ENCODE peak calls at places on chromosomes 12 and 14, in five cellular contexts. V is Karpas-422, O is endodermal cell, C is heart left ventricle, G is pancreas. F is an unnamed sample.

GRCh38 chr14:78356406-78356805 is 186.2 kb downstream of the NRXN3 start:
- DNase-seq in V (no peak), O (no peak), C (no peak), G (no peak), F (no peak)

GRCh38 chr12:108914031-108914630 is 34.2 kb downstream of the DAO start:
- DNase-seq in V (no peak), O (no peak), C (no peak), G (no peak), F (no peak)

GRCh38 chr12:82835217-82835616 is 148.5 kb downstream of the TMTC2 start:
- DNase-seq in V (no peak), O (no peak), C (no peak), G (no peak), F (no peak)

GRCh38 chr12:91792597-91792996 is 353.0 kb downstream of the BTG1 start:
- DNase-seq in V (no peak), O (no peak), C (no peak), G (no peak), F (no peak)

GRCh38 chr12:59850268-59850667 is 254.4 kb downstream of the SLC16A7 start:
- DNase-seq in V (no peak), O (no peak), C (no peak), G (no peak), F (no peak)

GRCh38 chr12:121238604-121239334 is 28.8 kb downstream of the P2RX4 start:
- DNase-seq in V (no peak), O (peak), C (no peak), G (no peak), F (no peak)

GRCh38 chr12:1083888-1084262 is 92.9 kb downstream of the ERC1 start:
- DNase-seq in V (peak), O (no peak), C (no peak), G (no peak), F (peak)

GRCh38 chr12:6226701-6227096 is 26.5 kb downstream of the CD9 start:
- DNase-seq in V (no peak), O (no peak), C (peak), G (no peak), F (no peak)

GRCh38 chr14:69484444-69485113 is at the start of gene PLEKHD1:
- DNase-seq in V (no peak), O (peak), C (no peak), G (peak), F (peak)

GRCh38 chr14:34052658-34053014 is 101.8 kb upstream of the EGLN3 start:
- DNase-seq in V (no peak), O (peak), C (no peak), G (no peak), F (peak)

GRCh38 chr12:39188689-39189088 is 254.2 kb downstream of the KIF21A start:
- DNase-seq in V (no peak), O (no peak), C (no peak), G (no peak), F (no peak)

GRCh38 chr12:97368462-97369150 is 94.0 kb upstream of the RMST start:
- DNase-seq in V (no peak), O (peak), C (no peak), G (no peak), F (peak)

GRCh38 chr14:102496955-102497744 is 12.4 kb downstream of the ANKRD9 start:
- DNase-seq in V (no peak), O (no peak), C (no peak), G (no peak), F (no peak)

GRCh38 chr14:63204407-63205280 is at the start of gene RHOJ:
- DNase-seq in V (no peak), O (peak), C (peak), G (no peak), F (no peak)

GRCh38 chr12:113873741-113874140 is 92.4 kb downstream of the RBM19 start:
- DNase-seq in V (no peak), O (no peak), C (no peak), G (no peak), F (no peak)

GRCh38 chr12:60863421-60863820 is 1267.6 kb downstream of the SLC16A7 start:
- DNase-seq in V (no peak), O (no peak), C (no peak), G (no peak), F (no peak)

GRCh38 chr12:66823857-66824570 is 145.1 kb upstream of the GRIP1 start:
- DNase-seq in V (no peak), O (no peak), C (no peak), G (no peak), F (no peak)

GRCh38 chr12:70854138-70854537 is 66.4 kb downstream of the PTPRR start:
- DNase-seq in V (no peak), O (no peak), C (no peak), G (no peak), F (no peak)

GRCh38 chr12:75722714-75723200 is 211.3 kb upstream of the KRR1 start:
- DNase-seq in V (peak), O (no peak), C (peak), G (no peak), F (no peak)

GRCh38 chr12:116609715-116610114 is 50.5 kb downstream of the MAP1LC3B2 start:
- DNase-seq in V (peak), O (peak), C (no peak), G (no peak), F (peak)

GRCh38 chr12:82486524-82487235 is 128.4 kb downstream of the METTL25 start:
- DNase-seq in V (no peak), O (no peak), C (no peak), G (no peak), F (no peak)

GRCh38 chr12:53999596-54000104 is 311 bp upstream of the HOXC9 start:
- DNase-seq in V (no peak), O (peak), C (no peak), G (no peak), F (no peak)

GRCh38 chr12:27333311-27334009 is 824 bp downstream of the BMAL2 start:
- DNase-seq in V (no peak), O (peak), C (peak), G (peak), F (peak)

GRCh38 chr14:72332054-72332453 is 399.8 kb downstream of the RGS6 start:
- DNase-seq in V (no peak), O (no peak), C (peak), G (no peak), F (no peak)

GRCh38 chr12:81070846-81071245 is 7.0 kb upstream of the ACSS3 start:
- DNase-seq in V (no peak), O (no peak), C (no peak), G (no peak), F (no peak)

GRCh38 chr12:69623970-69624369 is 13.3 kb upstream of the LRRC10 start:
- DNase-seq in V (no peak), O (no peak), C (peak), G (peak), F (no peak)

DNA sequence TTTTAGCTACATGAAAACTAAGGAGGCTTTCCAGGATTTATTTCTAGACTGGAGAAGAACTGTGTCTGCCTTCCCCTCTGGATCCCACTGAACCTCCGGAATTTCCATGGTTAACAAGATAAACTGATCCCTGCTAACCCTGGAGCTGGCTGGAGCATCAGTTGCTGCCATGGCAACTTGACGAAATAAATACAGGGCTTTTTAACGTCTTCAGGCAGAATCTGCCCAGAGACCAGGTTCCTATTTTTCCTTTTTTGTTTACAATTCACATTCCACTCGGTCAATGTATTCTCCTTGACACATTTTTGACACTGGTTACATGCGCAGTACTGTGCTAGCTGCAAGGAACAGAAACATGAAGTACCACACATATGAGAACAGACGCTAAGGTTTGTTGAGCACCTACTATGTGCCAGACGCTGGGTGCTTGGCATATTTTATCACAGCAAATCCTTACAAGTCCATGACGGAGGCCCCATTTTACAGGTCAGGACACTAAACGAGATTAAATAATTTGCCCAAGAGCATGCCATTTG is 1.7 kb downstream of the C14orf132 start:
- DNase-seq in V (no peak), O (peak), C (no peak), G (no peak), F (no peak)
- H3K4me3 ChIP-seq in V (no peak), O (peak), C (no peak), G (no peak), F (no peak)

GRCh38 chr14:54109521-54110120 is 153.0 kb upstream of the BMP4 start:
- DNase-seq in V (no peak), O (no peak), C (no peak), G (no peak), F (no peak)
- H3K4me3 ChIP-seq in V (no peak), O (no peak), C (no peak), G (no peak), F (no peak)

GRCh38 chr14:68172216-68172615 is 352.6 kb downstream of the RAD51B start:
- DNase-seq in V (no peak), O (no peak), C (no peak), G (no peak), F (no peak)
- H3K4me3 ChIP-seq in V (no peak), O (no peak), C (no peak), G (no peak), F (no peak)

GRCh38 chr12:57770734-57771133 is 1.2 kb downstream of the METTL1 start:
- DNase-seq in V (no peak), O (no peak), C (no peak), G (no peak), F (no peak)
- H3K4me3 ChIP-seq in V (peak), O (peak), C (no peak), G (no peak), F (no peak)

GRCh38 chr12:14771651-14772137 is 31.6 kb downstream of the WBP11 start:
- DNase-seq in V (no peak), O (peak), C (no peak), G (no peak), F (no peak)
- H3K4me3 ChIP-seq in V (no peak), O (peak), C (peak), G (no peak), F (peak)

GRCh38 chr14:32702571-32702970 is 236.1 kb upstream of the NPAS3 start:
- DNase-seq in V (no peak), O (peak), C (peak), G (no peak), F (no peak)

GRCh38 chr14:32701475-32701874 is 237.2 kb upstream of the NPAS3 start:
- DNase-seq in V (no peak), O (no peak), C (no peak), G (no peak), F (no peak)

GRCh38 chr14:32706672-32707071 is 232.0 kb upstream of the NPAS3 start:
- DNase-seq in V (no peak), O (no peak), C (no peak), G (no peak), F (no peak)

GRCh38 chr14:32702088-32702487 is 236.6 kb upstream of the NPAS3 start:
- DNase-seq in V (no peak), O (no peak), C (no peak), G (no peak), F (no peak)

GRCh38 chr14:32703246-32703645 is 235.4 kb upstream of the NPAS3 start:
- DNase-seq in V (no peak), O (no peak), C (no peak), G (no peak), F (no peak)
- H3K4me3 ChIP-seq in V (no peak), O (no peak), C (no peak), G (no peak), F (no peak)

DNA sequence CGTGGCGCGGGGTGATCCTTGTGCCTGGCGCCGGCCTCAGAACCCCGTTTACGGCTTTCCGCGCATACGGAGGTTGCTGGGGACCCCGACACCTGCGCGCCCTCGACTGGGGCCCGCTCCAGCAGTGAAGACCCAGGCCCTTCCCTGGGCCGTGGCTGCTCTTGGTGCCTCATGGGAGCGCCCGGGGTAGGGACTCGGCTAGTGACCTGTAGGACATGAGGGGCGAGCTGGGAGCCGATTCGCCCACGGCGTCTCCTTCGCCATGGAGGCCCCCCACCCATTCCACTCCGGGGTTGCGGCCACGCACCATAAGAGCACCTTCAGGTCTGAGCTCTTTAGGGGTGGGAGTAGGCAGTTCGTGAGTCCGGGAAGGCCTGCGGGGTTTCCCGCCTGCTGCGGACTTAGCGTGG is 14.2 kb upstream of the PAX9 start:
- DNase-seq in V (no peak), O (no peak), C (no peak), G (no peak), F (no peak)
- H3K4me3 ChIP-seq in V (no peak), O (peak), C (peak), G (peak), F (peak)

GRCh38 chr14:52068741-52069616 is at the start of gene NID2:
- DNase-seq in V (no peak), O (peak), C (peak), G (peak), F (peak)

GRCh38 chr14:52064174-52064573 is 4.7 kb downstream of the NID2 start:
- DNase-seq in V (no peak), O (no peak), C (no peak), G (no peak), F (no peak)

GRCh38 chr14:52069617-52070431 is 965 bp upstream of the NID2 start:
- DNase-seq in V (no peak), O (no peak), C (peak), G (no peak), F (no peak)

GRCh38 chr14:52071675-52072074 is 2.8 kb upstream of the NID2 start:
- DNase-seq in V (no peak), O (no peak), C (no peak), G (no peak), F (no peak)

DNA sequence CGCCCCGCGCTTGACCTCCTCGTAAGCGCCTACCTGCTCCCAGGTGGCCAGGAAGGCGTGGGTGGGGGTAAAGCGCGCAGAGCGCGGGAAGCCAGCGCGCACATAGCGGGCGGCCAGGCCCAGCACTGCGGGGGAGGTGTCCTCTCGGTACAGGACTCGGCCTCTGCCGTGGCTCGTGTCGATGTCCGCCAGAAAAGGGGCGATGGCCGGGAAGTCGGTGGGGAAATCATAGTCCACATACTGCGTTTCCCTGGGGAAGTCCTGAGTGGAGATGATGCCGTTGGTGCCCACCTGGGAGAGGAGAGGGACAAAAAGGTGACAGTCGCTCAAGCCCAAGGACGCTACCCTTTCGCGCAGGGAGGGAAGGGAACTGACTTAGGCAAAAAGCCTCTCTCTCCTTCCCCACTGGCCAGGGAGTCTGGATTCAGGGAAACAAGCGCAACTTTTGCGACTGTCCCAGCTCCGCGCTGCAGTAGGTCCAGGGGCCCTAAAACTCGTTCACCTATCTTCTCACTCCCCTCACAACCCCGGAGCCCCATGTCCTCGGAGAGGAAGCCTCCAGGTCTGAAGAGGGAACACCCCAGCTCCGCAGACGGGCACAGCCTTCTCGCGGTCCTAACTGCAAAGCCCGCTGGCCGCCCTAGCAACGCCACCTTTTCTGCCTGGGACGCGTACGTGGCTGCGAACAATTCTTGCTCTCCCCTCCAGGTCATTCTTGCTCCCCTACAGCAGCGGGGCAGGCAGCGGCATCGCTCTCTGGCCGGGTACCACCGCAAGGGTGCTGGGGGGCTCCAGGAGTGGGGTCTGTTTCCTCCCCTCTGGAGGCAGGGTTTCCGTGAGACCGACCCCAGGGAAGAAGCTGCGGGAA is 752 bp downstream of the NID2 start:
- DNase-seq in V (no peak), O (peak), C (peak), G (peak), F (peak)
- H3K4me3 ChIP-seq in V (no peak), O (peak), C (peak), G (peak), F (peak)

DNA sequence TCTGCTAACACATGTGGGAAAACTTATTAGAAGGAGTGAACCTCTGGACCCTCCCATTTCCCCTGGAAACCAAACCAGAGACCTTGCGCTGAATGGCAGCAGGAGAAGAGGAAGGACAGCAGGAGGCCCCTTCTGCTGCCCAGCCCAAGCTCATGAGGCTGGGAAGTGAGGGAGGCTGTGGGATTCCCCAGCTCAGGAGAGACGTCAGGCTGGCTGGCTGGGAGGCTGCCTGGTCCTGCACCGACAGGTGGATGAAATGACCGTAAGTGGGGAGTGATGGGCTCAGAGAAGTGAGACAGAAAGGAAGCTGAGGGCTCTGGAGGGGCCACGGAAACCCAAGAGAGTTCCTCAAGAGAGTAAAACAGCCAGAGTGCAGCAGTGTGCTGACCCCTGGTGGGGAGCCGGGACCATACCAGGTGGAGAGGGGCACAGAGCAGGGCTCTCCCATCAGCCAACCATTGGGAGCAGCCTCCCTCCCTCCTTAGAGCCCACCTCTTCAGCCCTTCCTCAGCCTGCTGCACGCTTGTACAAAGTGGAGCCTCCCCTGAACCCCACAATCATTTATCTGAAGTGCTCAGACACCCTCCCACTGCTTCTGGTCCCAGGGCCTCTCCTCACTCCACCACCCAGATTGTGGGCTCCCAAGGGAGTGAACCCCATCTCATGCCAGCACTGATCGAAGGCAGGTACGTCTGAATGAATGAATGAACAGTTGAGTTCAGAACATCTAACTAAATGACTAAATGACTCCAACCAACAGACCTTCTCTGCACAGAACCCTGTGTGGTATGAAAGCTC is 14.0 kb downstream of the TAMALIN start:
- DNase-seq in V (peak), O (peak), C (peak), G (no peak), F (peak)
- H3K4me3 ChIP-seq in V (no peak), O (no peak), C (no peak), G (no peak), F (no peak)

GRCh38 chr12:57746025-57746424 is 1.2 kb downstream of the TSPAN31 start:
- DNase-seq in V (no peak), O (no peak), C (no peak), G (no peak), F (no peak)
- H3K4me3 ChIP-seq in V (no peak), O (peak), C (peak), G (no peak), F (peak)